ENCODE peak calls at places on chromosomes 5 and 9, in four cellular contexts. One of them, this sample, is unnamed.

GRCh38 chr5:10393491-10393890 is 40.0 kb downstream of the MARCHF6 start:
- DNase-seq in K562: no peak
- DNase-seq in HCT116: no peak
- DNase-seq in HepG2: no peak
- DNase-seq in this sample: no peak

GRCh38 chr5:54882101-54882500 is 103.3 kb downstream of the ESM1 start:
- DNase-seq in K562: no peak
- DNase-seq in HCT116: no peak
- DNase-seq in HepG2: no peak
- DNase-seq in this sample: no peak

GRCh38 chr5:82205005-82205404 is 73.1 kb downstream of the RPS23 start:
- DNase-seq in K562: peak; percentile 15
- DNase-seq in HCT116: no peak
- DNase-seq in HepG2: no peak
- DNase-seq in this sample: no peak

GRCh38 chr9:108535526-108535925 is 320.3 kb downstream of the ACTL7B start:
- DNase-seq in K562: peak; percentile 22
- DNase-seq in HCT116: no peak
- DNase-seq in HepG2: peak; percentile 9
- DNase-seq in this sample: no peak

GRCh38 chr9:87834357-87834756 is 48.3 kb upstream of the SPATA31E1 start:
- DNase-seq in K562: peak; percentile 60
- DNase-seq in HCT116: peak; percentile 29
- DNase-seq in HepG2: peak; percentile 9
- DNase-seq in this sample: no peak

GRCh38 chr9:131330814-131331600 is 41.5 kb downstream of the PLPP7 start:
- DNase-seq in K562: peak; percentile 99
- DNase-seq in HCT116: no peak
- DNase-seq in HepG2: no peak
- DNase-seq in this sample: no peak

GRCh38 chr5:150612905-150613670 is 27.4 kb upstream of the SYNPO start:
- DNase-seq in K562: no peak
- DNase-seq in HCT116: no peak
- DNase-seq in HepG2: no peak
- DNase-seq in this sample: no peak

GRCh38 chr5:122401991-122402710 is 90.1 kb downstream of the SNCAIP start:
- DNase-seq in K562: no peak
- DNase-seq in HCT116: no peak
- DNase-seq in HepG2: no peak
- DNase-seq in this sample: no peak

GRCh38 chr5:122751293-122751753 is 23.6 kb upstream of the SNX2 start:
- DNase-seq in K562: no peak
- DNase-seq in HCT116: no peak
- DNase-seq in HepG2: no peak
- DNase-seq in this sample: no peak

GRCh38 chr5:3392306-3392939 is 203.2 kb upstream of the IRX1 start:
- DNase-seq in K562: no peak
- DNase-seq in HCT116: no peak
- DNase-seq in HepG2: no peak
- DNase-seq in this sample: no peak

GRCh38 chr5:181217111-181217804 is 5.8 kb upstream of the TRIM41 start:
- DNase-seq in K562: peak; percentile 83
- DNase-seq in HCT116: no peak
- DNase-seq in HepG2: no peak
- DNase-seq in this sample: no peak

GRCh38 chr9:112443200-112443599 is 43.4 kb upstream of the KIAA1958 start:
- DNase-seq in K562: peak; percentile 37
- DNase-seq in HCT116: no peak
- DNase-seq in HepG2: peak; percentile 16
- DNase-seq in this sample: no peak

GRCh38 chr5:138035605-138036537 is 3.0 kb upstream of the FAM13B start:
- DNase-seq in K562: peak; percentile 91
- DNase-seq in HCT116: peak; percentile 90
- DNase-seq in HepG2: peak; percentile 91
- DNase-seq in this sample: peak; percentile 86

GRCh38 chr5:143586781-143587362 is 183.4 kb upstream of the NR3C1 start:
- DNase-seq in K562: no peak
- DNase-seq in HCT116: no peak
- DNase-seq in HepG2: no peak
- DNase-seq in this sample: no peak

GRCh38 chr5:4018968-4019766 is 423.5 kb downstream of the IRX1 start:
- DNase-seq in K562: no peak
- DNase-seq in HCT116: no peak
- DNase-seq in HepG2: no peak
- DNase-seq in this sample: no peak

GRCh38 chr9:93654351-93654961 is 78.1 kb downstream of the PHF2 start:
- DNase-seq in K562: no peak
- DNase-seq in HCT116: no peak
- DNase-seq in HepG2: no peak
- DNase-seq in this sample: no peak

GRCh38 chr5:110957934-110958333 is 113.6 kb upstream of the TSLP start:
- DNase-seq in K562: no peak
- DNase-seq in HCT116: no peak
- DNase-seq in HepG2: no peak
- DNase-seq in this sample: no peak
- H3K4me3 ChIP-seq in K562: no peak overlapping the region
- H3K4me3 ChIP-seq in HCT116: no peak overlapping the region
- H3K4me3 ChIP-seq in HepG2: no peak overlapping the region
- H3K4me3 ChIP-seq in this sample: no peak overlapping the region

GRCh38 chr5:45696206-45696836 is at the start of gene HCN1:
- DNase-seq in K562: peak; percentile 2
- DNase-seq in HCT116: no peak
- DNase-seq in HepG2: peak; percentile 17
- DNase-seq in this sample: peak; percentile 17

GRCh38 chr5:45697211-45697610 is 1.0 kb upstream of the HCN1 start:
- DNase-seq in K562: no peak
- DNase-seq in HCT116: no peak
- DNase-seq in HepG2: no peak
- DNase-seq in this sample: no peak

GRCh38 chr5:45694255-45694834 is 1.8 kb downstream of the HCN1 start:
- DNase-seq in K562: no peak
- DNase-seq in HCT116: no peak
- DNase-seq in HepG2: no peak
- DNase-seq in this sample: no peak

GRCh38 chr5:45695011-45695667 is 1.0 kb downstream of the HCN1 start:
- DNase-seq in K562: no peak
- DNase-seq in HCT116: no peak
- DNase-seq in HepG2: no peak
- DNase-seq in this sample: no peak

GRCh38 chr5:45695680-45696093 is 493 bp downstream of the HCN1 start:
- DNase-seq in K562: no peak
- DNase-seq in HCT116: no peak
- DNase-seq in HepG2: no peak
- DNase-seq in this sample: no peak
- TF ChIP-seq SIN3A in K562: no peak
- TF ChIP-seq SIN3A in HCT116: no peak
- TF ChIP-seq SIN3A in HepG2: no peak
- TF ChIP-seq SIN3A in this sample: no peak

GRCh38 chr5:109247943-109248342 is 161.8 kb downstream of the PJA2 start:
- DNase-seq in K562: no peak
- DNase-seq in HCT116: no peak
- DNase-seq in HepG2: no peak
- DNase-seq in this sample: no peak

GRCh38 chr5:109239501-109239900 is 170.3 kb downstream of the PJA2 start:
- DNase-seq in K562: no peak
- DNase-seq in HCT116: no peak
- DNase-seq in HepG2: no peak
- DNase-seq in this sample: no peak

GRCh38 chr5:109246395-109246794 is 163.4 kb downstream of the PJA2 start:
- DNase-seq in K562: no peak
- DNase-seq in HCT116: no peak
- DNase-seq in HepG2: no peak
- DNase-seq in this sample: no peak

GRCh38 chr5:109246841-109247592 is 162.8 kb downstream of the PJA2 start:
- DNase-seq in K562: no peak
- DNase-seq in HCT116: no peak
- DNase-seq in HepG2: no peak
- DNase-seq in this sample: no peak

DNA sequence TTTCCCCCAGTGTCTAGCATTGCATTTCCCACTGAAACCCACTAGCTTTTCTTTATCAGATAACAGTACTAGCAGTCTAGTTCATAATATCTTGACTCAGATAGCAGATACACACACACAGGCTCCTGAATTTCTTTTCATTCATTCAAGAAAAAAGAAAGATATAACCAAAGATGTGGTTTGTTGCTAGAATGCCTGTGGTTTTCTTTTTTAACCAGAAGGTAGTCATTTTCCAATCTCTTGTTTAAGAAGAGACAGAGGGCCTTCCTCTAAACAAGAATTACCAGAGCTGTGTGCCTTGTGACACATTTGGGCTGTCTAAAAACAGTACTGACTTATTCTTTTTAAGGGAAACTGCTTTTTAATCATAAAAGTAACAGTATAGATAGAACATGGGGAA is 167.3 kb downstream of the PJA2 start:
- DNase-seq in K562: no peak
- DNase-seq in HCT116: no peak
- DNase-seq in HepG2: no peak
- DNase-seq in this sample: no peak
- TF ChIP-seq TCF7L2 in K562: no peak
- TF ChIP-seq TCF7L2 in HCT116: no peak
- TF ChIP-seq TCF7L2 in HepG2: no peak
- TF ChIP-seq TCF7L2 in this sample: no peak

DNA sequence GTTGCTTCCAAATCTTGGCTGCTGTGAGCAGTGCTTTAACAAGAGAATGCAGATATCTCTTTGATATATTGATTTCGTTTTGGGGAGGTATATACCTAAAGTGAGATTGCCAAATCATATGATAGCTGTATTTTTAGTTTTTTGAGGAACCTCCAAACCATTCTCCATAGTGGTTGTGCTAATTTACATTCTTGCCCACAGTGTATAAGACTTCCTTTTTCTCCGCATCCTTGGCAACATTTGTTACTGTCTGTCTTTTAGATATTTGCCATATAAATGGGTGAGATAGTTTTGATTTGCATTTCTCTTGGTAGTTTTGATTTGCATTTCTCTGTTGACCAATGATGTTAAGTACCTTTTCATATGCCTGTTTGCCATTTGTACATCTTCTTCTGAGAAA is 10.0 kb upstream of the PLK2 start:
- DNase-seq in K562: no peak
- DNase-seq in HCT116: no peak
- DNase-seq in HepG2: no peak
- DNase-seq in this sample: no peak
- H3K4me3 ChIP-seq in K562: no peak overlapping the region
- H3K4me3 ChIP-seq in HCT116: no peak overlapping the region
- H3K4me3 ChIP-seq in HepG2: no peak overlapping the region
- H3K4me3 ChIP-seq in this sample: no peak overlapping the region

DNA sequence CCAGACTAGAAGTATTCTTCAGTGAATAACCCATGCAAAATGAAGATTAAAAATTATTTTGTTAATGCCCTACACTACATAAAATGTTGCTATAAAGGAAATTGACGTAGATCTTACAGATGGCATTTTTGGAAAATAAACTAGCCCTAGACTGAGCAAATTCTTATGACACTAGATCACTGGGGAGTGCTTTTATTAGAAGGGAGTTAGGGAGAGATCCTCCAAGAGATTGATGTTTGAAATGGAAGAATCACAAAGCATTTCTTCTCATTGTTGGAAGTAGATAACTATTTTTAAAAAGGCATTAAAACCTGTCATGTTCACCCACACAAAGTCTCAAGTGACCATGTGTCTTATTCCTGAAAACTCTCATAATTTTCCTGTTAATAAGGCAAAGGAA is 351.1 kb upstream of the TLE4 start:
- DNase-seq in K562: no peak
- DNase-seq in HCT116: no peak
- DNase-seq in HepG2: no peak
- DNase-seq in this sample: no peak
- TF ChIP-seq SIN3A in K562: no peak
- TF ChIP-seq SIN3A in HCT116: no peak
- TF ChIP-seq SIN3A in HepG2: no peak
- TF ChIP-seq SIN3A in this sample: no peak

GRCh38 chr9:18331808-18332209 is 142.1 kb upstream of the ADAMTSL1 start:
- DNase-seq in K562: no peak
- DNase-seq in HCT116: no peak
- DNase-seq in HepG2: no peak
- DNase-seq in this sample: no peak

GRCh38 chr9:18330736-18331335 is 143.1 kb upstream of the ADAMTSL1 start:
- DNase-seq in K562: no peak
- DNase-seq in HCT116: no peak
- DNase-seq in HepG2: no peak
- DNase-seq in this sample: no peak

GRCh38 chr9:18338042-18338441 is 135.9 kb upstream of the ADAMTSL1 start:
- DNase-seq in K562: no peak
- DNase-seq in HCT116: no peak
- DNase-seq in HepG2: no peak
- DNase-seq in this sample: no peak

GRCh38 chr9:18335825-18336224 is 138.1 kb upstream of the ADAMTSL1 start:
- DNase-seq in K562: no peak
- DNase-seq in HCT116: no peak
- DNase-seq in HepG2: no peak
- DNase-seq in this sample: no peak

DNA sequence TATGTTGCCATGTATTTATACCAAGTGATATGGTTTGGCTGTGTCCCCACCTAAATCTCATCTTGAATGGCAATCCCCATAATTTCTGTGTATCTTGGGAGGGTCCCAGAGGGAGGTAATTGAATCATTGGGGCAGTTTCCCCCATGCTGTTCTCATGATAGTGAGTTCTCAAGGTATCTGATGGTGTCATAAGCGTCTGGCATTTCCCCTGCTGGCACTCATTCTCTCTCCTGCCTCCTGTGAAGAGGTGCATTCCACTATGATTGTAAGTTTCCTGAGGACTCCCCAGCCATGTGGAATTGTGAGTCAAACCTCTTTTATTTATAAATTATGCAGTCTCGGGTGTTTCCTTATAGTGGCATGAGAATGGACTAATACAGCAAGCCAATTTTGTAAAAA is 140.8 kb upstream of the ADAMTSL1 start:
- DNase-seq in K562: no peak
- DNase-seq in HCT116: no peak
- DNase-seq in HepG2: no peak
- DNase-seq in this sample: no peak
- TF ChIP-seq TCF7L2 in K562: no peak
- TF ChIP-seq TCF7L2 in HCT116: no peak
- TF ChIP-seq TCF7L2 in HepG2: no peak
- TF ChIP-seq TCF7L2 in this sample: no peak

DNA sequence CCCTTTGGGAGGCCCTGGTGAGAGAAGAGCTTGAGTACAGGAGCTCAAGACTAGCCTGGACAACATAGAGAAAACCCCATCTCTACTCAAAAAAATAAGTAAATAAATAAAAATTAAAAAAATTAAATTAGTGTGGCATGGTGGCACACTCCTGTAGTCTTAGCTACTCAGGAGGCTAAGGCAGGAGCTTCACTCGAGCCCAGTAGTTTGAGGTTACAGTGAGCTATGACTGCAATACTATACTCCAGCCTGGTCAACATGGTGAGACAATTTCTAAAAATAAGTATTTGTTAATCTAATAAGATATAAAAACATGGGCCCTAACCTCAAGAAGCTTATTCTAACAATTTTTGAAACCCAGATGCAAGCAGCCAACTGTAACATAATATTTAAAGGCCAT is 7.6 kb downstream of the RNF38 start:
- DNase-seq in K562: no peak
- DNase-seq in HCT116: no peak
- DNase-seq in HepG2: no peak
- DNase-seq in this sample: no peak
- H3K4me3 ChIP-seq in K562: no peak overlapping the region
- H3K4me3 ChIP-seq in HCT116: no peak overlapping the region
- H3K4me3 ChIP-seq in HepG2: no peak overlapping the region
- H3K4me3 ChIP-seq in this sample: no peak overlapping the region